ENCODE peak calls at places on chromosomes 16 and 17, in eight cellular contexts. One of them, this sample, is unnamed.

GRCh38 chr16:52569296-52569695 is 22.4 kb upstream of the TOX3 start:
- DNase-seq in upper lobe of right lung: no peak
- DNase-seq in CD4-positive, alpha-beta T cell: no peak
- DNase-seq in stimulated activated CD4-positive, alpha-beta T cell treated with anti-CD3 and anti-CD28 coated beads, Interleukin-2, amount 100 ng/mL, for 24 hours: no peak
- DNase-seq in EL: no peak
- DNase-seq in NCI-H1092 treated with DMSO at 0.1 percent for 48 hours: peak; percentile 96
- DNase-seq in cardiac fibroblast: no peak
- DNase-seq in WTC11: no peak
- DNase-seq in this sample: no peak

GRCh38 chr16:30958164-30959083 is 870 bp downstream of the SETD1A start:
- DNase-seq in EL: peak; percentile 65
- DNase-seq in WTC11: peak; percentile 70
- DNase-seq in cardiac fibroblast: peak; percentile 42
- DNase-seq in stimulated activated CD4-positive, alpha-beta T cell treated with anti-CD3 and anti-CD28 coated beads, Interleukin-2, amount 100 ng/mL, for 24 hours: no peak
- DNase-seq in CD4-positive, alpha-beta T cell: peak; percentile 42
- DNase-seq in upper lobe of right lung: peak; percentile 83
- DNase-seq in NCI-H1092 treated with DMSO at 0.1 percent for 48 hours: peak; percentile 52
- DNase-seq in this sample: no peak

GRCh38 chr17:63772801-63773271 is 561 bp downstream of the CCDC47 start:
- DNase-seq in cardiac fibroblast: peak; percentile 43
- DNase-seq in EL: peak; percentile 25
- DNase-seq in stimulated activated CD4-positive, alpha-beta T cell treated with anti-CD3 and anti-CD28 coated beads, Interleukin-2, amount 100 ng/mL, for 24 hours: no peak
- DNase-seq in WTC11: no peak
- DNase-seq in CD4-positive, alpha-beta T cell: no peak
- DNase-seq in NCI-H1092 treated with DMSO at 0.1 percent for 48 hours: peak; percentile 10
- DNase-seq in upper lobe of right lung: no peak
- DNase-seq in this sample: no peak

GRCh38 chr16:56277040-56277439 is 85.8 kb downstream of the GNAO1 start:
- DNase-seq in WTC11: peak; percentile 76
- DNase-seq in NCI-H1092 treated with DMSO at 0.1 percent for 48 hours: no peak
- DNase-seq in CD4-positive, alpha-beta T cell: no peak
- DNase-seq in upper lobe of right lung: peak; percentile 45
- DNase-seq in EL: no peak
- DNase-seq in stimulated activated CD4-positive, alpha-beta T cell treated with anti-CD3 and anti-CD28 coated beads, Interleukin-2, amount 100 ng/mL, for 24 hours: no peak
- DNase-seq in cardiac fibroblast: no peak
- DNase-seq in this sample: no peak

GRCh38 chr17:19418312-19418992 is 7.4 kb downstream of the RNF112 start:
- DNase-seq in EL: peak; percentile 42
- DNase-seq in stimulated activated CD4-positive, alpha-beta T cell treated with anti-CD3 and anti-CD28 coated beads, Interleukin-2, amount 100 ng/mL, for 24 hours: no peak
- DNase-seq in WTC11: no peak
- DNase-seq in NCI-H1092 treated with DMSO at 0.1 percent for 48 hours: no peak
- DNase-seq in cardiac fibroblast: peak; percentile 81
- DNase-seq in CD4-positive, alpha-beta T cell: no peak
- DNase-seq in upper lobe of right lung: no peak
- DNase-seq in this sample: no peak

GRCh38 chr16:54199486-54200160 is 87.0 kb downstream of the IRX3 start:
- DNase-seq in EL: no peak
- DNase-seq in NCI-H1092 treated with DMSO at 0.1 percent for 48 hours: no peak
- DNase-seq in cardiac fibroblast: no peak
- DNase-seq in upper lobe of right lung: no peak
- DNase-seq in stimulated activated CD4-positive, alpha-beta T cell treated with anti-CD3 and anti-CD28 coated beads, Interleukin-2, amount 100 ng/mL, for 24 hours: no peak
- DNase-seq in WTC11: no peak
- DNase-seq in CD4-positive, alpha-beta T cell: no peak
- DNase-seq in this sample: peak; percentile 55

GRCh38 chr17:29376667-29377268 is 13.4 kb upstream of the TAOK1 start:
- DNase-seq in CD4-positive, alpha-beta T cell: no peak
- DNase-seq in upper lobe of right lung: no peak
- DNase-seq in WTC11: no peak
- DNase-seq in EL: peak; percentile 77
- DNase-seq in cardiac fibroblast: peak; percentile 76
- DNase-seq in NCI-H1092 treated with DMSO at 0.1 percent for 48 hours: no peak
- DNase-seq in stimulated activated CD4-positive, alpha-beta T cell treated with anti-CD3 and anti-CD28 coated beads, Interleukin-2, amount 100 ng/mL, for 24 hours: no peak
- DNase-seq in this sample: no peak

GRCh38 chr16:67672739-67673662 is 6.4 kb downstream of the C16orf86 start:
- DNase-seq in CD4-positive, alpha-beta T cell: peak; percentile 41
- DNase-seq in WTC11: peak; percentile 79
- DNase-seq in EL: peak; percentile 72
- DNase-seq in NCI-H1092 treated with DMSO at 0.1 percent for 48 hours: peak; percentile 47
- DNase-seq in cardiac fibroblast: peak; percentile 80
- DNase-seq in stimulated activated CD4-positive, alpha-beta T cell treated with anti-CD3 and anti-CD28 coated beads, Interleukin-2, amount 100 ng/mL, for 24 hours: peak; percentile 62
- DNase-seq in upper lobe of right lung: no peak
- DNase-seq in this sample: no peak

GRCh38 chr17:44219126-44219635 is 294 bp downstream of the UBTF start:
- DNase-seq in CD4-positive, alpha-beta T cell: no peak
- DNase-seq in stimulated activated CD4-positive, alpha-beta T cell treated with anti-CD3 and anti-CD28 coated beads, Interleukin-2, amount 100 ng/mL, for 24 hours: peak; percentile 71
- DNase-seq in NCI-H1092 treated with DMSO at 0.1 percent for 48 hours: peak; percentile 54
- DNase-seq in upper lobe of right lung: peak; percentile 88
- DNase-seq in EL: peak; percentile 76
- DNase-seq in WTC11: peak; percentile 63
- DNase-seq in cardiac fibroblast: peak; percentile 58
- DNase-seq in this sample: no peak

GRCh38 chr16:50043358-50043757 is 18.3 kb downstream of the CNEP1R1 start:
- DNase-seq in stimulated activated CD4-positive, alpha-beta T cell treated with anti-CD3 and anti-CD28 coated beads, Interleukin-2, amount 100 ng/mL, for 24 hours: no peak
- DNase-seq in EL: no peak
- DNase-seq in cardiac fibroblast: no peak
- DNase-seq in WTC11: no peak
- DNase-seq in NCI-H1092 treated with DMSO at 0.1 percent for 48 hours: no peak
- DNase-seq in upper lobe of right lung: no peak
- DNase-seq in CD4-positive, alpha-beta T cell: no peak
- DNase-seq in this sample: no peak

GRCh38 chr16:30715777-30716445 is 16.9 kb downstream of the SRCAP start:
- DNase-seq in upper lobe of right lung: no peak
- DNase-seq in CD4-positive, alpha-beta T cell: peak; percentile 8
- DNase-seq in cardiac fibroblast: peak; percentile 75
- DNase-seq in EL: peak; percentile 77
- DNase-seq in WTC11: no peak
- DNase-seq in NCI-H1092 treated with DMSO at 0.1 percent for 48 hours: no peak
- DNase-seq in stimulated activated CD4-positive, alpha-beta T cell treated with anti-CD3 and anti-CD28 coated beads, Interleukin-2, amount 100 ng/mL, for 24 hours: peak; percentile 49
- DNase-seq in this sample: no peak

GRCh38 chr16:72291121-72291520 is 119.2 kb upstream of the PMFBP1 start:
- DNase-seq in stimulated activated CD4-positive, alpha-beta T cell treated with anti-CD3 and anti-CD28 coated beads, Interleukin-2, amount 100 ng/mL, for 24 hours: no peak
- DNase-seq in upper lobe of right lung: no peak
- DNase-seq in cardiac fibroblast: peak; percentile 65
- DNase-seq in CD4-positive, alpha-beta T cell: no peak
- DNase-seq in WTC11: no peak
- DNase-seq in NCI-H1092 treated with DMSO at 0.1 percent for 48 hours: no peak
- DNase-seq in EL: peak; percentile 88
- DNase-seq in this sample: no peak

GRCh38 chr17:73819440-73820395 is 175.5 kb upstream of the SDK2 start:
- DNase-seq in cardiac fibroblast: no peak
- DNase-seq in upper lobe of right lung: no peak
- DNase-seq in CD4-positive, alpha-beta T cell: no peak
- DNase-seq in EL: no peak
- DNase-seq in WTC11: no peak
- DNase-seq in NCI-H1092 treated with DMSO at 0.1 percent for 48 hours: no peak
- DNase-seq in stimulated activated CD4-positive, alpha-beta T cell treated with anti-CD3 and anti-CD28 coated beads, Interleukin-2, amount 100 ng/mL, for 24 hours: no peak
- DNase-seq in this sample: peak; percentile 68

GRCh38 chr17:50653738-50654137 is 19.1 kb downstream of the ABCC3 start:
- DNase-seq in cardiac fibroblast: no peak
- DNase-seq in upper lobe of right lung: no peak
- DNase-seq in stimulated activated CD4-positive, alpha-beta T cell treated with anti-CD3 and anti-CD28 coated beads, Interleukin-2, amount 100 ng/mL, for 24 hours: no peak
- DNase-seq in CD4-positive, alpha-beta T cell: no peak
- DNase-seq in EL: no peak
- DNase-seq in WTC11: no peak
- DNase-seq in NCI-H1092 treated with DMSO at 0.1 percent for 48 hours: no peak
- DNase-seq in this sample: no peak

GRCh38 chr17:17725853-17726720 is 44.8 kb downstream of the RAI1 start:
- DNase-seq in cardiac fibroblast: no peak
- DNase-seq in CD4-positive, alpha-beta T cell: no peak
- DNase-seq in stimulated activated CD4-positive, alpha-beta T cell treated with anti-CD3 and anti-CD28 coated beads, Interleukin-2, amount 100 ng/mL, for 24 hours: no peak
- DNase-seq in EL: no peak
- DNase-seq in upper lobe of right lung: no peak
- DNase-seq in NCI-H1092 treated with DMSO at 0.1 percent for 48 hours: no peak
- DNase-seq in WTC11: no peak
- DNase-seq in this sample: no peak

GRCh38 chr17:34382586-34383224 is 19.7 kb upstream of the CCL1 start:
- DNase-seq in WTC11: no peak
- DNase-seq in stimulated activated CD4-positive, alpha-beta T cell treated with anti-CD3 and anti-CD28 coated beads, Interleukin-2, amount 100 ng/mL, for 24 hours: peak; percentile 28
- DNase-seq in NCI-H1092 treated with DMSO at 0.1 percent for 48 hours: no peak
- DNase-seq in cardiac fibroblast: peak; percentile 67
- DNase-seq in EL: no peak
- DNase-seq in CD4-positive, alpha-beta T cell: no peak
- DNase-seq in upper lobe of right lung: no peak
- DNase-seq in this sample: no peak

GRCh38 chr16:4111748-4112696 is 4.2 kb downstream of the ADCY9 start:
- DNase-seq in CD4-positive, alpha-beta T cell: no peak
- DNase-seq in NCI-H1092 treated with DMSO at 0.1 percent for 48 hours: peak; percentile 28
- DNase-seq in WTC11: no peak
- DNase-seq in EL: peak; percentile 49
- DNase-seq in stimulated activated CD4-positive, alpha-beta T cell treated with anti-CD3 and anti-CD28 coated beads, Interleukin-2, amount 100 ng/mL, for 24 hours: no peak
- DNase-seq in cardiac fibroblast: peak; percentile 42
- DNase-seq in upper lobe of right lung: no peak
- DNase-seq in this sample: no peak

GRCh38 chr17:27049104-27049784 is 244.7 kb upstream of the WSB1 start:
- DNase-seq in CD4-positive, alpha-beta T cell: no peak
- DNase-seq in stimulated activated CD4-positive, alpha-beta T cell treated with anti-CD3 and anti-CD28 coated beads, Interleukin-2, amount 100 ng/mL, for 24 hours: peak; percentile 16
- DNase-seq in cardiac fibroblast: peak; percentile 5
- DNase-seq in WTC11: no peak
- DNase-seq in upper lobe of right lung: no peak
- DNase-seq in EL: peak; percentile 7
- DNase-seq in NCI-H1092 treated with DMSO at 0.1 percent for 48 hours: no peak
- DNase-seq in this sample: no peak

GRCh38 chr16:88941933-88942909 is 34.8 kb downstream of the CBFA2T3 start:
- DNase-seq in CD4-positive, alpha-beta T cell: peak; percentile 42
- DNase-seq in upper lobe of right lung: no peak
- DNase-seq in EL: no peak
- DNase-seq in NCI-H1092 treated with DMSO at 0.1 percent for 48 hours: peak; percentile 34
- DNase-seq in stimulated activated CD4-positive, alpha-beta T cell treated with anti-CD3 and anti-CD28 coated beads, Interleukin-2, amount 100 ng/mL, for 24 hours: peak; percentile 71
- DNase-seq in WTC11: peak; percentile 83
- DNase-seq in cardiac fibroblast: peak; percentile 12
- DNase-seq in this sample: peak; percentile 89

GRCh38 chr17:45132569-45133463 is 501 bp upstream of the PLCD3 start:
- DNase-seq in stimulated activated CD4-positive, alpha-beta T cell treated with anti-CD3 and anti-CD28 coated beads, Interleukin-2, amount 100 ng/mL, for 24 hours: peak; percentile 73
- DNase-seq in cardiac fibroblast: peak; percentile 80
- DNase-seq in WTC11: peak; percentile 81
- DNase-seq in NCI-H1092 treated with DMSO at 0.1 percent for 48 hours: peak; percentile 70
- DNase-seq in CD4-positive, alpha-beta T cell: peak; percentile 57
- DNase-seq in EL: peak; percentile 85
- DNase-seq in upper lobe of right lung: peak; percentile 91
- DNase-seq in this sample: peak; percentile 94

GRCh38 chr16:15552507-15552906 is 90.4 kb downstream of the MARF1 start:
- DNase-seq in WTC11: no peak
- DNase-seq in CD4-positive, alpha-beta T cell: no peak
- DNase-seq in upper lobe of right lung: no peak
- DNase-seq in cardiac fibroblast: no peak
- DNase-seq in EL: no peak
- DNase-seq in NCI-H1092 treated with DMSO at 0.1 percent for 48 hours: no peak
- DNase-seq in stimulated activated CD4-positive, alpha-beta T cell treated with anti-CD3 and anti-CD28 coated beads, Interleukin-2, amount 100 ng/mL, for 24 hours: no peak
- DNase-seq in this sample: no peak

GRCh38 chr17:42411905-42412679 is 11.0 kb downstream of the CAVIN1 start:
- DNase-seq in WTC11: no peak
- DNase-seq in stimulated activated CD4-positive, alpha-beta T cell treated with anti-CD3 and anti-CD28 coated beads, Interleukin-2, amount 100 ng/mL, for 24 hours: no peak
- DNase-seq in upper lobe of right lung: no peak
- DNase-seq in NCI-H1092 treated with DMSO at 0.1 percent for 48 hours: no peak
- DNase-seq in EL: no peak
- DNase-seq in cardiac fibroblast: no peak
- DNase-seq in CD4-positive, alpha-beta T cell: no peak
- DNase-seq in this sample: no peak

GRCh38 chr17:56908061-56908542 is 5.7 kb downstream of the TRIM25 start:
- DNase-seq in stimulated activated CD4-positive, alpha-beta T cell treated with anti-CD3 and anti-CD28 coated beads, Interleukin-2, amount 100 ng/mL, for 24 hours: peak; percentile 29
- DNase-seq in cardiac fibroblast: no peak
- DNase-seq in WTC11: no peak
- DNase-seq in CD4-positive, alpha-beta T cell: peak; percentile 14
- DNase-seq in upper lobe of right lung: peak; percentile 83
- DNase-seq in EL: no peak
- DNase-seq in NCI-H1092 treated with DMSO at 0.1 percent for 48 hours: no peak
- DNase-seq in this sample: peak; percentile 94

GRCh38 chr16:81745704-81746558 is 33.2 kb upstream of the PLCG2 start:
- DNase-seq in cardiac fibroblast: peak; percentile 58
- DNase-seq in stimulated activated CD4-positive, alpha-beta T cell treated with anti-CD3 and anti-CD28 coated beads, Interleukin-2, amount 100 ng/mL, for 24 hours: peak; percentile 80
- DNase-seq in CD4-positive, alpha-beta T cell: peak; percentile 63
- DNase-seq in NCI-H1092 treated with DMSO at 0.1 percent for 48 hours: no peak
- DNase-seq in WTC11: peak; percentile 71
- DNase-seq in EL: peak; percentile 61
- DNase-seq in upper lobe of right lung: peak; percentile 85
- DNase-seq in this sample: peak; percentile 92

GRCh38 chr16:68644303-68644702 is 807 bp upstream of the CDH3 start:
- DNase-seq in stimulated activated CD4-positive, alpha-beta T cell treated with anti-CD3 and anti-CD28 coated beads, Interleukin-2, amount 100 ng/mL, for 24 hours: no peak
- DNase-seq in EL: no peak
- DNase-seq in cardiac fibroblast: no peak
- DNase-seq in upper lobe of right lung: no peak
- DNase-seq in NCI-H1092 treated with DMSO at 0.1 percent for 48 hours: no peak
- DNase-seq in WTC11: peak; percentile 57
- DNase-seq in CD4-positive, alpha-beta T cell: no peak
- DNase-seq in this sample: no peak

GRCh38 chr17:50863221-50863843 is 2.8 kb downstream of the TOB1 start:
- DNase-seq in WTC11: peak; percentile 65
- DNase-seq in CD4-positive, alpha-beta T cell: no peak
- DNase-seq in EL: peak; percentile 33
- DNase-seq in NCI-H1092 treated with DMSO at 0.1 percent for 48 hours: peak; percentile 15
- DNase-seq in upper lobe of right lung: no peak
- DNase-seq in cardiac fibroblast: peak; percentile 60
- DNase-seq in stimulated activated CD4-positive, alpha-beta T cell treated with anti-CD3 and anti-CD28 coated beads, Interleukin-2, amount 100 ng/mL, for 24 hours: peak; percentile 46
- DNase-seq in this sample: no peak